ENCODE peak calls at places on chromosomes 3 and 15, in six cellular contexts. J is Right ventricle myocardium superior; A is memory B cell; I is activated CD8-positive, alpha-beta memory T cell treated with anti-CD3 and anti-CD28 coated beads for 48 hours; Q is OCI-LY7; U is AML-193. Y is an unnamed sample.

GRCh38 chr3:50339485-50340196 is 995 bp downstream of the RASSF1 start:
- DNase-seq in J (no peak), I (no peak), A (no peak), Q (no peak), U (no peak), Y (peak)

GRCh38 chr3:157408499-157409149 is 28.0 kb upstream of the PTX3 start:
- DNase-seq in J (no peak), Q (no peak), I (no peak), U (no peak), A (no peak), Y (peak)

GRCh38 chr3:127747751-127748521 is 74.4 kb downstream of the MGLL start:
- DNase-seq in Q (no peak), A (no peak), I (no peak), J (peak), U (no peak), Y (no peak)

GRCh38 chr15:78949461-78949860 is 4.6 kb upstream of the CTSH start:
- DNase-seq in U (no peak), Q (no peak), J (no peak), A (no peak), I (no peak), Y (no peak)

GRCh38 chr3:182479335-182479734 is 314.0 kb upstream of the ATP11B start:
- DNase-seq in A (no peak), Q (no peak), J (no peak), I (no peak), U (no peak), Y (no peak)

GRCh38 chr15:74620636-74621545 is 5.3 kb downstream of the CLK3 start:
- DNase-seq in U (peak), I (peak), A (peak), Q (peak), J (peak), Y (peak)

GRCh38 chr15:22799902-22800301 is 13.5 kb downstream of the NIPA1 start:
- DNase-seq in A (no peak), Q (no peak), U (no peak), I (no peak), J (no peak), Y (no peak)

GRCh38 chr3:114481113-114481512 is 187.3 kb downstream of the TIGIT start:
- DNase-seq in U (no peak), A (no peak), I (no peak), J (no peak), Q (no peak), Y (no peak)

GRCh38 chr3:88936837-88937236 is 170.6 kb upstream of the EPHA3 start:
- DNase-seq in U (no peak), A (no peak), J (no peak), Q (no peak), I (no peak), Y (no peak)

GRCh38 chr3:150242220-150242938 is 165.7 kb upstream of the TSC22D2 start:
- DNase-seq in U (no peak), A (no peak), I (no peak), J (no peak), Q (no peak), Y (no peak)

GRCh38 chr3:113167929-113168771 is 43.2 kb upstream of the BOC start:
- DNase-seq in A (no peak), I (no peak), J (no peak), U (no peak), Q (no peak), Y (peak)

GRCh38 chr3:192869131-192870027 is 48.3 kb downstream of the MB21D2 start:
- DNase-seq in I (no peak), J (peak), U (no peak), A (no peak), Q (no peak), Y (no peak)

GRCh38 chr15:85500729-85501128 is 120.3 kb downstream of the AKAP13 start:
- DNase-seq in Q (no peak), U (no peak), A (no peak), J (no peak), I (no peak), Y (peak)

GRCh38 chr3:149706905-149707304 is 45.4 kb downstream of the COMMD2 start:
- DNase-seq in U (no peak), J (no peak), Q (no peak), A (no peak), I (no peak), Y (no peak)

GRCh38 chr3:48413086-48413485 is 16.8 kb downstream of the PLXNB1 start:
- DNase-seq in U (no peak), J (no peak), I (no peak), A (no peak), Q (no peak), Y (no peak)

GRCh38 chr3:73592154-73592877 is 32.4 kb downstream of the PDZRN3 start:
- DNase-seq in Q (no peak), A (no peak), J (no peak), U (no peak), I (no peak), Y (no peak)

Y was measured in OCI-M1.